ENCODE peak calls at places on chromosome 2, in nine cellular contexts. R is heart left ventricle, X is neural progenitor cell, O is heart right ventricle, M is left ventricle myocardium inferior, B is K562, F is suprapubic skin, T is right atrium auricular region, U is stomach. D is an unnamed sample. For H3K4me1, the result is how much of the 10 kb centered on the place peaks cover.

GRCh38 chr2:25336446-25336845 is 5.3 kb downstream of the DNMT3A start:
- DNase-seq in X (peak), O (no peak), R (no peak), T (no peak), U (no peak), M (no peak), B (no peak), F (no peak), D (no peak)

GRCh38 chr2:69307696-69308064 is 79.3 kb downstream of the GFPT1 start:
- DNase-seq in M (no peak), F (no peak), O (no peak), T (no peak), R (peak), U (no peak), B (no peak), X (no peak), D (no peak)

GRCh38 chr2:15506231-15506819 is 54.8 kb downstream of the NBAS start:
- DNase-seq in F (no peak), U (no peak), X (no peak), M (no peak), T (no peak), O (no peak), R (no peak), B (no peak), D (no peak)

GRCh38 chr2:179551545-179552045 is 287.0 kb upstream of the SESTD1 start:
- DNase-seq in B (no peak), M (no peak), X (no peak), F (no peak), R (no peak), O (no peak), T (no peak), U (no peak), D (no peak)

GRCh38 chr2:159735648-159736047 is 23.3 kb downstream of the MARCHF7 start:
- DNase-seq in X (no peak), T (no peak), F (no peak), B (no peak), O (no peak), U (no peak), R (no peak), M (no peak), D (no peak)

GRCh38 chr2:239257511-239257937 is 143.3 kb downstream of the HDAC4 start:
- DNase-seq in R (no peak), M (no peak), U (no peak), T (no peak), F (peak), B (peak), O (no peak), X (no peak), D (no peak)

GRCh38 chr2:204871246-204871953 is 326.1 kb downstream of the PARD3B start:
- DNase-seq in X (peak), B (no peak), O (no peak), R (no peak), U (no peak), M (no peak), T (no peak), F (no peak), D (no peak)

GRCh38 chr2:9889812-9890261 is 46.6 kb downstream of the TAF1B start:
- DNase-seq in M (no peak), F (no peak), R (no peak), B (no peak), U (no peak), T (no peak), X (peak), O (no peak), D (no peak)

GRCh38 chr2:227848586-227848985 is 22.8 kb upstream of the DAW1 start:
- DNase-seq in T (no peak), U (no peak), F (no peak), X (no peak), O (no peak), R (no peak), M (no peak), B (no peak), D (no peak)

GRCh38 chr2:132374961-132375360 is 41.6 kb upstream of the GPR39 start:
- DNase-seq in R (no peak), U (no peak), X (no peak), B (no peak), T (no peak), M (no peak), F (no peak), O (no peak), D (no peak)

GRCh38 chr2:64485302-64485701 is 31.3 kb downstream of the LGALSL start:
- DNase-seq in F (no peak), O (no peak), U (no peak), T (no peak), B (no peak), M (no peak), R (no peak), X (no peak), D (no peak)

GRCh38 chr2:177295479-177295878 is 31.0 kb upstream of the NFE2L2 start:
- DNase-seq in T (no peak), X (no peak), B (no peak), U (no peak), R (no peak), F (no peak), O (no peak), M (no peak), D (no peak)

GRCh38 chr2:200377774-200378336 is 71.4 kb downstream of the SPATS2L start:
- DNase-seq in R (no peak), M (no peak), X (no peak), F (no peak), T (no peak), B (peak), O (no peak), U (peak), D (no peak)

GRCh38 chr2:179240481-179241451 is 23.9 kb downstream of the SESTD1 start:
- DNase-seq in F (no peak), X (no peak), B (peak), R (no peak), M (no peak), T (no peak), U (no peak), O (no peak), D (no peak)

GRCh38 chr2:192195548-192196418 is 1.1 kb upstream of the TMEFF2 start:
- DNase-seq in F (peak), T (peak), M (peak), O (peak), B (no peak), X (peak), U (peak), R (peak), D (peak)

GRCh38 chr2:224086226-224086911 is 47.3 kb upstream of the SERPINE2 start:
- DNase-seq in O (no peak), X (no peak), R (no peak), M (no peak), U (no peak), F (no peak), B (no peak), T (peak), D (no peak)

GRCh38 chr2:101119431-101119830 is 31.8 kb downstream of the TBC1D8 start:
- DNase-seq in O (peak), R (no peak), B (no peak), U (peak), T (peak), F (no peak), X (no peak), M (peak), D (no peak)

GRCh38 chr2:174636979-174637378 is 39.4 kb upstream of the WIPF1 start:
- DNase-seq in O (no peak), B (no peak), X (no peak), F (no peak), R (no peak), T (no peak), M (no peak), U (no peak), D (no peak)

GRCh38 chr2:167368371-167368770 is 480.1 kb downstream of the XIRP2 start:
- DNase-seq in T (no peak), U (no peak), M (no peak), B (no peak), F (no peak), X (no peak), O (no peak), R (no peak), D (no peak)

GRCh38 chr2:162107361-162107901 is 33.4 kb upstream of the DPP4 start:
- DNase-seq in O (no peak), M (no peak), F (no peak), R (no peak), B (no peak), T (no peak), X (no peak), U (no peak), D (no peak)

GRCh38 chr2:20304411-20304810 is 46.2 kb downstream of the PUM2 start:
- DNase-seq in U (no peak), T (no peak), O (no peak), B (no peak), R (no peak), M (no peak), F (no peak), X (no peak), D (no peak)

GRCh38 chr2:219178377-219179175 is 501 bp downstream of the RETREG2 start:
- DNase-seq in O (peak), T (peak), B (peak), R (peak), F (peak), X (peak), M (peak), U (peak), D (peak)

GRCh38 chr2:17300141-17300540 is 218.1 kb downstream of the RAD51AP2 start:
- DNase-seq in R (no peak), X (no peak), B (no peak), M (no peak), T (no peak), U (no peak), O (no peak), F (no peak), D (no peak)

GRCh38 chr2:6968319-6969100 is 51.3 kb downstream of the RNF144A start:
- DNase-seq in X (peak), M (peak), R (no peak), O (peak), T (no peak), U (no peak), F (no peak), B (no peak), D (no peak)

GRCh38 chr2:54658548-54659207 is 64.8 kb upstream of the EML6 start:
- DNase-seq in U (no peak), M (no peak), R (no peak), T (no peak), F (no peak), B (no peak), X (no peak), O (no peak), D (no peak)

GRCh38 chr2:230412846-230413245 is 3.2 kb upstream of the SP100 start:
- DNase-seq in M (no peak), T (no peak), B (peak), R (peak), U (no peak), O (no peak), X (no peak), F (no peak), D (no peak)

GRCh38 chr2:71851094-71851755 is 296.4 kb downstream of the CYP26B1 start:
- DNase-seq in B (no peak), R (no peak), U (no peak), F (no peak), O (peak), M (peak), T (peak), X (no peak), D (no peak)

GRCh38 chr2:227748079-227748478 is 2.4 kb downstream of the SCYGR8 start:
- DNase-seq in O (no peak), X (peak), F (no peak), M (no peak), T (no peak), U (no peak), B (peak), R (no peak), D (no peak)

GRCh38 chr2:65691816-65692215 is 259.4 kb upstream of the SPRED2 start:
- DNase-seq in R (no peak), T (no peak), B (no peak), O (no peak), M (no peak), U (no peak), F (no peak), X (no peak), D (no peak)

GRCh38 chr2:181738483-181739015 is 58.2 kb upstream of the NEUROD1 start:
- DNase-seq in X (no peak), T (no peak), R (no peak), O (no peak), M (no peak), U (no peak), F (no peak), B (no peak), D (no peak)

DNA sequence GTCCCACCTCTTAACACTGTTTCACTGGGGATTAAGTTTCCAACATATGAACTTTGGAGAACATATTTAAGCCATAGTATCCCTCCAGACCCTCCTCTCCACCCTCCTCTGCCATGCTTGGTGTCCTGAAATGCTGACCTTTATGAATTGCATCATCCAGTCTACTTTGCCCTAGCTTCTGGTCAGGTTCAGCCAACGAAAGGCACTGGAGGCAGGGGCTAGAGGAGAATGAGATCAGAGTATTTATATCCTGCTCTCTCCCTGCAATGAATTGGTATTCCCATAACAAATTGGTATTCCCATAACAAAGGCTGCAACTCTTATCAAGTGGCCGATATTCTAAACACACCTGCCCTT is 25.7 kb upstream of the ST3GAL5 start:
- DNase-seq in U (no peak), R (no peak), B (no peak), M (no peak), X (no peak), O (no peak), T (no peak), F (no peak), D (no peak)
- H3K4me1 ChIP-seq in U (under half), R (under half), B (under half), M (under half), X (under half), O (under half), T (under half), F (under half), D (under half)

GRCh38 chr2:42973771-42974170 is 181.4 kb upstream of the HAAO start:
- DNase-seq in U (no peak), F (peak), R (peak), B (no peak), X (no peak), M (no peak), O (no peak), T (no peak), D (no peak)

GRCh38 chr2:42971947-42972736 is 179.8 kb upstream of the HAAO start:
- DNase-seq in X (no peak), T (no peak), O (no peak), R (no peak), F (peak), M (no peak), B (no peak), U (no peak), D (no peak)

GRCh38 chr2:42969231-42970150 is 177.1 kb upstream of the HAAO start:
- DNase-seq in R (peak), O (no peak), T (no peak), B (no peak), X (no peak), U (no peak), M (no peak), F (no peak), D (no peak)

GRCh38 chr2:42970151-42970550 is 177.8 kb upstream of the HAAO start:
- DNase-seq in O (no peak), X (no peak), B (no peak), F (no peak), T (no peak), U (no peak), R (no peak), M (no peak), D (no peak)

GRCh38 chr2:42971381-42971780 is 179.0 kb upstream of the HAAO start:
- DNase-seq in M (no peak), X (no peak), T (no peak), F (peak), B (no peak), R (no peak), O (no peak), U (no peak), D (no peak)
- H3K4me1 ChIP-seq in M (under half), X (under half), T (under half), F (under half), B (under half), R (under half), O (under half), U (under half), D (under half)

GRCh38 chr2:234996041-234996440 is 44.2 kb downstream of the SH3BP4 start:
- DNase-seq in T (no peak), O (no peak), U (no peak), M (no peak), X (peak), B (no peak), F (no peak), R (no peak), D (no peak)

GRCh38 chr2:234992624-234993349 is 41.0 kb downstream of the SH3BP4 start:
- DNase-seq in U (no peak), M (no peak), O (no peak), T (no peak), F (no peak), R (no peak), X (no peak), B (no peak), D (no peak)

GRCh38 chr2:234993547-234993981 is 41.7 kb downstream of the SH3BP4 start:
- DNase-seq in U (no peak), X (no peak), F (no peak), O (no peak), M (no peak), B (no peak), R (no peak), T (no peak), D (no peak)

GRCh38 chr2:234995332-234996007 is 43.7 kb downstream of the SH3BP4 start:
- DNase-seq in R (peak), T (no peak), U (no peak), B (no peak), M (no peak), O (no peak), F (no peak), X (no peak), D (no peak)

DNA sequence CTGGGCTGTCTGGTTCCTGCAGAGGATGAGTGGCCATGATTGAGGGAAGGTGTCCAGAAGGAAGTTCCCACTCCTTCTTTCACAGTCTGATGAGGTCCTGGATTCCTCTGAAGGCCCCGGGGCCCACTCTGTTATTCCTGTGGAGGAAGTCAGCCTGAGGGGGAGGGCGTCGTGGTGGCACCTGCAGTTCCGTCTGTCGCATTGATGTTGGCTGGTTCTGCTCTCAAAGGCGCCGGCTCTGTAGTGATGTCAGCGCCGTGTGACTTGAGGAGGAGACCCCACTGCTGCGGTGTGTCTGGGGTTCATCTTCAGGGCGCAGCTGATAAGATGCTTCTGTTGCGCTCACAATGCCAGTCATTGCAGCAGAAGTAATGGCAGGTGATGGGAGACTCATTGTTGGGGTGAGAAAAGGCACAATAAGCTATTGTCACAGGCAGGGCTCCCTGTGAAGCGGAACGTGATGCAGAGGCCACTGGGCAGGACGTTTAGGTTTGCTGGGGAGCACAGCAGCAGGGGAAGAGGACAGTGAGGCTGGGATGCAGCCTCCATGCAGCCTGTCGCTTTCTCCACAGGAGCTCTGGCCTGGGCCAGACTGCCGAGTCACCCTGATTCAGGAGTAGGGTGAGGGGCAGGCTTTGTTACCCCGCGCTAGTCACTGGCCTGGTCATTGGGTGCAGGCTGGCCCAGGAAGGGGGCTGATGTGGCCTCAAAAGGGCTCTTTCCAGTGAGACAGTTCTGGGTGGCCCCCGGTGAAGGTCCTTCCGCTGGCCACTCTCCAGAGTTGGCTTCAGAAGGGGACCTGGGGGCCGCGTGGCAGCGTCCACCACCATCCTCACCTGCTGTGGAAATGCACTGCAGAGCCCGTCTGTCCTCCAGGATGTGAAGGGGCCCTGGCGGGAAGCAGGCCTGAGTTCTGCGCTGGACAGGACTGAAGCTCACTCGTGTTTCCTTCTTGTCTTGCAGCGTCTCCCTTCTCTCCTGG is 42.8 kb downstream of the SH3BP4 start:
- DNase-seq in O (no peak), U (no peak), T (no peak), B (no peak), F (no peak), X (peak), M (no peak), R (no peak), D (no peak)
- H3K4me1 ChIP-seq in O (under half), U (half or more), T (under half), B (under half), F (under half), X (half or more), M (under half), R (under half), D (under half)

DNA sequence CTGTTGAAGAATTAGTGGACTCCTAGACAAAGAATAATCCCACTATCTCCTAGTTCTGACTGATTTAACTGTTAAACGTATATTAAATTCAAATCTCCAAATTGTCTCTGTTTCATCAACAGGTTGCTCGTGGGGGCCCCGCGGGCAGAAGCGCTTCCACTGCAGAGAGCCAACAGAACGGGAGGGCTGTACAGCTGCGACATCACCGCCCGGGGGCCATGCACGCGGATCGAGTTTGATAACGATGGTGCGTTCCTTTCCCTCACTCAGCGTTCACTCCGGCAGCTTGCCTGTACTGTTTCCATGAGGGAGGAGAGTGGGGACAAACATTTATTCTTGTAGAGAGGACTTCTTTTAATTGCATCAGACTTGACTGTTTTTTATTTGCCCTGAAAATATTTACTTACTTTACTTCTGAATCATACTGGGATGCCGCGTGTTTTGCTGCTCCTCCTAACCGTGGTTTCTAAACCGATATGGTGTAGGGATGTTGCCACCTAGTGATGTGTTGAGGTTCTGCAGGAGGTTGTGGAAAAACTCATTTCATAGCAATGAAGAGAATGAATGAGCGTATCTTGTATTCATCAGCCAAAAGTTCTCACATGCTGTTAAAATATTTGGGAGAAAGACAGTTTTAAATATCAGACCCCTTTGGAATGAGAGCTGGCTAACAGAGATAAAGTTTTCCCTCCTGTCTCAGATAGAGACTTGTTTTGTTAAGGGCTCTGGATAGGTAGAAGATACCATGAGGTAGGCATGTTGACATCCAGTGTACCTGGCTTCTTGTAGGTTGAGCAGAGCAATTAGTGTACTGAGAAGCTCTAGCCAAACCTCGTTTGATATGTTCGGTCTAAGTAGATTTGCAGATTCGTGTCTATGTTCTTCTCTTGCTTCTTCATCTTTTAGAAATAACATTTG is 38.3 kb downstream of the ITGA6 start:
- DNase-seq in M (peak), T (peak), F (peak), X (peak), O (peak), R (no peak), U (peak), B (peak), D (peak)
- H3K4me1 ChIP-seq in M (half or more), T (under half), F (under half), X (under half), O (under half), R (under half), U (half or more), B (under half), D (under half)